ENCODE peak calls at places on chromosomes 3 and 15, in eight cellular contexts. M is EH, L is HTR-8/SVneo, Z is astrocyte, F is GM04504, Q is HCEC 1CT, A is A172, R is B cell. G is an unnamed sample.

GRCh38 chr3:7739754-7740153 is 761.9 kb upstream of the LMCD1 start:
- DNase-seq in M (no peak), L (no peak), Z (no peak), F (no peak), Q (no peak), A (no peak), R (no peak), G (no peak)

GRCh38 chr3:144033863-144034262 is 62.2 kb downstream of the DIPK2A start:
- DNase-seq in M (no peak), L (no peak), Z (no peak), F (no peak), Q (no peak), A (no peak), R (no peak), G (no peak)

GRCh38 chr3:178443634-178444033 is 92.6 kb upstream of the KCNMB2 start:
- DNase-seq in M (peak), L (no peak), Z (no peak), F (no peak), Q (peak), A (no peak), R (no peak), G (no peak)

GRCh38 chr15:27412413-27412812 is 441.4 kb downstream of the GABRG3 start:
- DNase-seq in M (no peak), L (no peak), Z (no peak), F (no peak), Q (no peak), A (no peak), R (no peak), G (no peak)

GRCh38 chr3:138332472-138333073 is 2.9 kb upstream of the NME9 start:
- DNase-seq in M (peak), L (no peak), Z (no peak), F (no peak), Q (peak), A (peak), R (no peak), G (no peak)

GRCh38 chr3:39410893-39411292 is 4.4 kb downstream of the RPSA start:
- DNase-seq in M (no peak), L (no peak), Z (no peak), F (no peak), Q (no peak), A (no peak), R (no peak), G (no peak)

GRCh38 chr3:41202075-41202833 is 2.9 kb downstream of the CTNNB1 start:
- DNase-seq in M (no peak), L (no peak), Z (no peak), F (no peak), Q (no peak), A (no peak), R (no peak), G (no peak)

GRCh38 chr3:44077267-44077666 is 164.4 kb upstream of the TOPAZ1 start:
- DNase-seq in M (peak), L (no peak), Z (no peak), F (no peak), Q (no peak), A (no peak), R (no peak), G (no peak)

GRCh38 chr15:79977431-79977940 is 6.5 kb upstream of the BCL2A1 start:
- DNase-seq in M (no peak), L (no peak), Z (no peak), F (no peak), Q (no peak), A (no peak), R (peak), G (peak)

GRCh38 chr15:37112171-37112570 is 11.8 kb upstream of the MEIS2 start:
- DNase-seq in M (no peak), L (no peak), Z (no peak), F (no peak), Q (no peak), A (no peak), R (no peak), G (no peak)

GRCh38 chr15:50463423-50464358 is 39.5 kb downstream of the USP8 start:
- DNase-seq in M (peak), L (no peak), Z (peak), F (no peak), Q (peak), A (no peak), R (no peak), G (no peak)

GRCh38 chr15:62067448-62068044 is 769 bp downstream of the C2CD4A start:
- DNase-seq in M (peak), L (no peak), Z (no peak), F (no peak), Q (no peak), A (no peak), R (peak), G (peak)

GRCh38 chr15:81752974-81753373 is 292.8 kb downstream of the MEX3B start:
- DNase-seq in M (peak), L (no peak), Z (no peak), F (no peak), Q (no peak), A (no peak), R (no peak), G (no peak)

GRCh38 chr3:43162573-43163084 is 56.8 kb upstream of the POMGNT2 start:
- DNase-seq in M (no peak), L (no peak), Z (no peak), F (no peak), Q (no peak), A (no peak), R (no peak), G (no peak)

GRCh38 chr3:47565861-47566550 is 12.7 kb downstream of the CSPG5 start:
- DNase-seq in M (no peak), L (no peak), Z (no peak), F (no peak), Q (no peak), A (no peak), R (no peak), G (no peak)

GRCh38 chr3:81308296-81308695 is 453.1 kb downstream of the GBE1 start:
- DNase-seq in M (peak), L (no peak), Z (peak), F (no peak), Q (peak), A (no peak), R (no peak), G (no peak)